ENCODE peak calls at places on chromosomes 5 and 9, in nine cellular contexts. U is adipocyte, C is GM12865, K is AG10803, I is body of pancreas, Q is GM23338, B is trophoblast cell, E is cardiac fibroblast, H is astrocyte. F is an unnamed sample.

GRCh38 chr5:14263700-14264099 is 120.6 kb downstream of the TRIO start:
- DNase-seq in U (no peak), C (no peak), K (no peak), I (no peak), Q (no peak), B (no peak), E (no peak), H (no peak), F (no peak)

GRCh38 chr5:168653611-168654010 is 74.4 kb upstream of the PANK3 start:
- DNase-seq in U (peak), C (no peak), K (no peak), I (no peak), Q (no peak), B (no peak), E (no peak), H (no peak), F (no peak)

GRCh38 chr5:87393331-87393730 is 19.4 kb downstream of the CCNH start:
- DNase-seq in U (peak), C (no peak), K (peak), I (no peak), Q (no peak), B (peak), E (peak), H (peak), F (peak)

GRCh38 chr5:133506165-133506564 is 106.2 kb downstream of the FSTL4 start:
- DNase-seq in U (no peak), C (no peak), K (no peak), I (no peak), Q (no peak), B (no peak), E (no peak), H (no peak), F (no peak)

GRCh38 chr5:27311544-27311943 is 273.2 kb upstream of the CDH9 start:
- DNase-seq in U (peak), C (no peak), K (peak), I (no peak), Q (peak), B (no peak), E (peak), H (peak), F (peak)

GRCh38 chr5:160287378-160288051 is 24.8 kb downstream of the CCNJL start:
- DNase-seq in U (peak), C (no peak), K (no peak), I (peak), Q (peak), B (no peak), E (no peak), H (peak), F (no peak)

GRCh38 chr9:38621434-38622082 is 1.2 kb upstream of the ANKRD18A start:
- DNase-seq in U (no peak), C (no peak), K (no peak), I (peak), Q (peak), B (peak), E (no peak), H (no peak), F (no peak)

GRCh38 chr9:136644343-136644592 is 18.4 kb upstream of the EGFL7 start:
- DNase-seq in U (no peak), C (no peak), K (peak), I (peak), Q (no peak), B (no peak), E (no peak), H (peak), F (no peak)

GRCh38 chr9:4970970-4971641 is 14.0 kb upstream of the JAK2 start:
- DNase-seq in U (no peak), C (peak), K (no peak), I (no peak), Q (no peak), B (no peak), E (no peak), H (no peak), F (no peak)

GRCh38 chr9:131758972-131759647 is 19.2 kb upstream of the RAPGEF1 start:
- DNase-seq in U (peak), C (peak), K (peak), I (no peak), Q (no peak), B (no peak), E (no peak), H (no peak), F (no peak)

GRCh38 chr5:68731255-68731654 is 362.6 kb upstream of the SLC30A5 start:
- DNase-seq in U (no peak), C (no peak), K (no peak), I (no peak), Q (no peak), B (no peak), E (no peak), H (no peak), F (no peak)

GRCh38 chr9:108151161-108151586 is 661.6 kb upstream of the KLF4 start:
- DNase-seq in U (peak), C (no peak), K (peak), I (no peak), Q (no peak), B (no peak), E (peak), H (peak), F (no peak)

GRCh38 chr9:72856985-72857631 is 95.7 kb downstream of the ALDH1A1 start:
- DNase-seq in U (peak), C (peak), K (peak), I (peak), Q (peak), B (peak), E (peak), H (peak), F (no peak)

GRCh38 chr5:143235423-143235822 is 168.1 kb downstream of the NR3C1 start:
- DNase-seq in U (peak), C (no peak), K (peak), I (no peak), Q (no peak), B (no peak), E (peak), H (peak), F (no peak)

GRCh38 chr5:150112211-150113046 is 26.1 kb upstream of the CSF1R start:
- DNase-seq in U (peak), C (no peak), K (peak), I (no peak), Q (no peak), B (peak), E (peak), H (peak), F (no peak)

GRCh38 chr9:109799141-109799540 is 19.1 kb downstream of the PALM2AKAP2 start:
- DNase-seq in U (no peak), C (no peak), K (no peak), I (no peak), Q (no peak), B (no peak), E (no peak), H (no peak), F (no peak)

GRCh38 chr9:127197861-127198430 is 66.6 kb upstream of the GARNL3 start:
- DNase-seq in U (no peak), C (no peak), K (no peak), I (no peak), Q (no peak), B (no peak), E (no peak), H (no peak), F (no peak)

GRCh38 chr9:115211413-115212204 is 93.7 kb upstream of the TNC start:
- DNase-seq in U (no peak), C (peak), K (peak), I (no peak), Q (no peak), B (no peak), E (no peak), H (peak), F (no peak)

GRCh38 chr5:95927927-95928723 is 33.5 kb downstream of the ELL2 start:
- DNase-seq in U (no peak), C (peak), K (no peak), I (no peak), Q (no peak), B (no peak), E (no peak), H (no peak), F (no peak)

GRCh38 chr9:89732295-89732951 is 127.6 kb downstream of the GADD45G start:
- DNase-seq in U (no peak), C (no peak), K (no peak), I (no peak), Q (no peak), B (no peak), E (no peak), H (no peak), F (no peak)

GRCh38 chr9:121610638-121610953 is 40.8 kb upstream of the DAB2IP start:
- DNase-seq in U (no peak), C (no peak), K (no peak), I (no peak), Q (peak), B (no peak), E (no peak), H (no peak), F (no peak)

GRCh38 chr9:76654051-76654461 is 110.2 kb upstream of the PCA3 start:
- DNase-seq in U (peak), C (no peak), K (peak), I (no peak), Q (no peak), B (peak), E (peak), H (peak), F (no peak)

GRCh38 chr5:114153392-114153791 is 208.5 kb upstream of the KCNN2 start:
- DNase-seq in U (no peak), C (no peak), K (no peak), I (no peak), Q (no peak), B (no peak), E (no peak), H (no peak), F (no peak)

GRCh38 chr9:79357620-79358019 is 214.1 kb upstream of the TLE4 start:
- DNase-seq in U (no peak), C (no peak), K (no peak), I (no peak), Q (no peak), B (peak), E (no peak), H (no peak), F (no peak)

GRCh38 chr9:109639666-109640231 is 140.2 kb upstream of the PALM2AKAP2 start:
- DNase-seq in U (no peak), C (no peak), K (no peak), I (no peak), Q (peak), B (no peak), E (no peak), H (no peak), F (no peak)

GRCh38 chr5:179494774-179495173 is 55.6 kb upstream of the RUFY1 start:
- DNase-seq in U (no peak), C (no peak), K (no peak), I (no peak), Q (no peak), B (no peak), E (no peak), H (no peak), F (no peak)

GRCh38 chr5:80964491-80964890 is 4.3 kb downstream of the RASGRF2 start:
- DNase-seq in U (no peak), C (no peak), K (no peak), I (no peak), Q (no peak), B (no peak), E (no peak), H (no peak), F (no peak)
- H3K4me3 ChIP-seq in U (no peak), C (no peak), K (no peak), I (no peak), Q (peak), B (no peak), E (no peak), H (peak), F (no peak)

DNA sequence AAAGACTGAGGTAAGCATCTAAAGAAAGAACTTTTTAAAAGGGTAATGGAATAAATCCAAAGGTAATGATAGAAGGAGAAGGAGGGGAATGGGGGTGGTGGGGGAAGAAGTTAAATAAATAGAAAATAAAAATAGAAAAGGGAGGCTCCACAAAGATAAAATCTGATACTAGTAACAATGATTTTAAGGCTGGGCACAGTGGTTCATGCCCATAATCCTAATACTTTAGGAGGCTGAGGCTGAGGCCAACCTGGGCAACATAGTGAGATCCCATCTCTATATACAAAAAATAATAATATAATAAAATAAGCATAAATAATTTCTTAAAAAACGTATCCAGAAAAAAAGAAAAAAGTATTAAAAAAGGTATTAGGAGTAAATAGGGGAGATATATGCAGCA is 89.3 kb downstream of the FNBP1 start:
- DNase-seq in U (no peak), C (no peak), K (no peak), I (no peak), Q (no peak), B (no peak), E (no peak), H (no peak), F (no peak)
- H3K4me3 ChIP-seq in U (no peak), C (no peak), K (no peak), I (no peak), Q (no peak), B (no peak), E (no peak), H (no peak), F (no peak)

DNA sequence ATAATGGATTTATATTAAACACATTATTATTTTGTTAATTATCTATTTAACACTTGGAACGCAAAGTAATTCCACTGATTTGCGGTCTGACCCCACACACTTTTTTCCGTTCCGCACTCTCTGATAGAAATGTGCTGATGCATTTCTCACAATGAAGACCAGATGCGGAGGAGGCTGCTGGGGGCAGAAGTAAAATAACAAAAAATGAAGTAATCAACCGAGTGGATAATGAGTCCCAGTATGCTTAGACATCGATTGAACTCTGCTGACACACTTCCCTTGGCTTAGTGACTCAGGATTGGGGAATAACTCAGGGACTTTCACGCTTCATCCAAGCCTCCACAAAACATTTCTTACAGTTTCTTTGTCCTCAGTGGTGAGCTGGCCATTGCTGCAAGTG is 201.1 kb downstream of the ADAMTS12 start:
- DNase-seq in U (peak), C (no peak), K (peak), I (no peak), Q (no peak), B (no peak), E (peak), H (peak), F (peak)
- H3K4me3 ChIP-seq in U (peak), C (no peak), K (no peak), I (no peak), Q (no peak), B (no peak), E (no peak), H (no peak), F (no peak)

GRCh38 chr5:155106221-155106620 is 92.7 kb downstream of the KIF4B start:
- DNase-seq in U (no peak), C (no peak), K (no peak), I (no peak), Q (no peak), B (no peak), E (no peak), H (no peak), F (no peak)
- H3K4me3 ChIP-seq in U (no peak), C (no peak), K (no peak), I (no peak), Q (no peak), B (no peak), E (no peak), H (no peak), F (no peak)

DNA sequence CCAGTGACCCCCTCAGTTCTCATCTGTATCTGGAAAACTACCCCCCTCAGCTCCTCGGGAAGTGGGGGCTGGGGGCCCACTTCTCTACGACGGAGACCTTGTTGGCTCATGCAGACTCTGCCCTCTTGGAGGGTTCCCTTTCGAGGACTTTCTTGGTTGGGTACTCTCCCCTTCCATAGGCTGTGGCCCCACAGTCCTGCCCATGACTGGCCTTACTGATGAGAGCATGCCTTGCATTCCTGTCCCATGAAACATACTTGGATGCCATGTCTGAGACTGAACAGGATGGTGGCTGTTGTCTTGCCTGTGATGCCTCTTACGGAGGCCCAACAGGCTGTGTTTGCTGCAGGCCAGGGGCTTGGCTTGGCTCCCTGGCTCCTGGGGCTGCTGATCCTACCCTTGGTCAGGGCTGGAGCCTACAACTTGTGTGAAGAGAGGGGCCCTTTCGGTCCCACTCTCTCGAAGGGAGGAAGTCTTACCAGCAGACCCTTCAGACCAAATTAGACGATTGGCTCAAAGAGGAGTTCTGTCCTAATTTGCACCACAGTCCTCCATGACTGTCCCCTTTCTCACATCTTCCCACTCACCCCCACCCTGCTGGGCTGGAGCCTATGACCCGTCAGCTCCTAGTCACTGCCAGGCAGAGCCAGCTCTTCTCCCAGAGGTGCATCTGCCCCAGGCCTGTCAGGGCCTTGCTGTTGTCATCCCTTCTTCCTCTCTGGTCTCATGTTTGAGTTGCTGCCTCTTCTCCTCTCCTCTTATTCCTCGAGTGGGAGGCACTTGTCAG is 109.9 kb downstream of the CACNA1B start:
- DNase-seq in U (no peak), C (no peak), K (peak), I (no peak), Q (no peak), B (peak), E (peak), H (no peak), F (no peak)
- H3K4me3 ChIP-seq in U (no peak), C (no peak), K (no peak), I (no peak), Q (no peak), B (no peak), E (no peak), H (no peak), F (no peak)

GRCh38 chr5:51380603-51381207 is 2.5 kb upstream of the ISL1 start:
- DNase-seq in U (peak), C (peak), K (no peak), I (no peak), Q (peak), B (peak), E (peak), H (no peak), F (no peak)
- H3K4me3 ChIP-seq in U (no peak), C (no peak), K (no peak), I (no peak), Q (no peak), B (no peak), E (no peak), H (no peak), F (no peak)

DNA sequence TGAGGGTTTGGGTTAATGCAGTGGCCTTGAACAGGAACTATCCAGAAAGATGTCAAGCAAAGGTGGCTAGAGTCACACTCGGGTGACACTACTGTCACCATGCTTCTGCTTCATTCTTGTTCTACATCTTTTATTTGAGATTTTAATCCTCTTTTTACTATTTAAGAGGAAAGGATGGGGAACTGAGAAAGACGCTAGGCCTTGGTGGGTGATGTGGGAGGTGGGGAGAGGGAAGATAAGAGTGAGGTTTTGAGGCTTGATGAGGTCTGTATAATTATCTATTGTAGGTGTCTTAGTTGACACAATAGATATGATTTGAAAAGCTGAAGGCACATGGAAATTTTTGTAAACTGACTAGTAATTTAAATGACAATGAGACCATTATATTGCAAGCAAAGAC is 3.5 kb upstream of the BASP1 start:
- DNase-seq in U (no peak), C (no peak), K (no peak), I (no peak), Q (no peak), B (no peak), E (no peak), H (no peak), F (no peak)
- H3K4me3 ChIP-seq in U (no peak), C (no peak), K (no peak), I (no peak), Q (no peak), B (no peak), E (no peak), H (no peak), F (no peak)

GRCh38 chr5:76972670-76973069 is 19.8 kb downstream of the CRHBP start:
- DNase-seq in U (no peak), C (no peak), K (no peak), I (no peak), Q (no peak), B (no peak), E (no peak), H (no peak), F (no peak)

GRCh38 chr5:76978869-76979268 is 26.0 kb downstream of the CRHBP start:
- DNase-seq in U (no peak), C (no peak), K (no peak), I (no peak), Q (no peak), B (no peak), E (no peak), H (no peak), F (no peak)

GRCh38 chr5:76971471-76971870 is 18.6 kb downstream of the CRHBP start:
- DNase-seq in U (no peak), C (no peak), K (no peak), I (no peak), Q (no peak), B (peak), E (no peak), H (no peak), F (no peak)

GRCh38 chr5:76980518-76981144 is 27.8 kb downstream of the CRHBP start:
- DNase-seq in U (no peak), C (no peak), K (no peak), I (no peak), Q (no peak), B (no peak), E (no peak), H (no peak), F (no peak)

DNA sequence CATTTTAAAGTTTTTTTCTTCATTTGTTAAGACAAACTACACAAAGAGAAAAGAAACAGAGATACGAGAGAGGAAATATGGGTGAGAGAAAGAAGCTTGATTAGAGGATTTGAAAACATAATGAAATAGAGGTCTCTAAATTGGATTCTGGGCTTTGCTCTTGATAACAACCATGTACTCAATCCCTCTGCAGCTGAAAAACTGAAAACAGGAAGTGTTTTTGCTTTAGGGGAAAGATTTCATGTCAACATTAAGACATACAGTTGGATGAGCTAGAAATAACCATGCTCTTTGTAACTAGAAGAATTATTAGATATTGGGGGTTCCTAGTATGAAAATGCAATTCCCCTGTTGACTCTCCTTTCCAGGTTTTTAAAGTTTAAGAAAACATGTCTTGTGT is 21.9 kb downstream of the CRHBP start:
- DNase-seq in U (no peak), C (no peak), K (no peak), I (no peak), Q (no peak), B (no peak), E (no peak), H (no peak), F (no peak)
- H3K4me3 ChIP-seq in U (no peak), C (no peak), K (no peak), I (no peak), Q (no peak), B (no peak), E (no peak), H (no peak), F (no peak)

F was measured in epithelial cell of proximal tubule.